ENCODE peak calls at places on chromosomes 6 and 20, in six cellular contexts. X is PC-9, I is NCI-H460, A is immature natural killer cell, S is HFFc6, F is GM23338. E is an unnamed sample.

GRCh38 chr20:57711311-57711712 is 1.5 kb upstream of the PMEPA1 start:
- DNase-seq in X (no peak), I (no peak), A (no peak), S (no peak), F (no peak), E (no peak)

GRCh38 chr6:125570546-125570945 is 178.9 kb upstream of the HEY2 start:
- DNase-seq in X (no peak), I (no peak), A (no peak), S (no peak), F (no peak), E (no peak)

GRCh38 chr6:169292340-169293124 is 38.9 kb upstream of the THBS2 start:
- DNase-seq in X (no peak), I (peak), A (no peak), S (peak), F (no peak), E (no peak)

GRCh38 chr6:29737707-29738630 is 14.7 kb downstream of the HLA-F start:
- DNase-seq in X (peak), I (peak), A (peak), S (peak), F (peak), E (peak)

GRCh38 chr6:69589626-69590025 is 207.2 kb downstream of the LMBRD1 start:
- DNase-seq in X (no peak), I (no peak), A (no peak), S (no peak), F (no peak), E (no peak)

GRCh38 chr20:3011752-3012151 is 31.7 kb upstream of the GNRH2 start:
- DNase-seq in X (no peak), I (no peak), A (no peak), S (no peak), F (no peak), E (no peak)

GRCh38 chr6:34459899-34460593 is 5.8 kb upstream of the PACSIN1 start:
- DNase-seq in X (no peak), I (peak), A (peak), S (no peak), F (peak), E (no peak)

GRCh38 chr6:28413681-28414080 is 14.1 kb upstream of the ZSCAN12 start:
- DNase-seq in X (no peak), I (no peak), A (no peak), S (no peak), F (no peak), E (no peak)

GRCh38 chr6:111717621-111718020 is 111.9 kb upstream of the TRAF3IP2 start:
- DNase-seq in X (no peak), I (no peak), A (no peak), S (no peak), F (no peak), E (no peak)

GRCh38 chr6:41059569-41059968 is 6.6 kb downstream of the APOBEC2 start:
- DNase-seq in X (no peak), I (no peak), A (no peak), S (peak), F (no peak), E (no peak)

GRCh38 chr20:49851991-49852390 is 39.4 kb downstream of the SLC9A8 start:
- DNase-seq in X (no peak), I (no peak), A (no peak), S (no peak), F (no peak), E (no peak)

GRCh38 chr20:330233-331149 is 5.1 kb downstream of the SOX12 start:
- DNase-seq in X (peak), I (peak), A (peak), S (peak), F (peak), E (no peak)

GRCh38 chr6:154111025-154111424 is 72.0 kb downstream of the OPRM1 start:
- DNase-seq in X (no peak), I (no peak), A (no peak), S (no peak), F (no peak), E (no peak)

GRCh38 chr6:23775127-23775526 is 350.9 kb upstream of the NRSN1 start:
- DNase-seq in X (no peak), I (no peak), A (no peak), S (no peak), F (no peak), E (no peak)

GRCh38 chr6:161067749-161068148 is 76.2 kb downstream of the MAP3K4 start:
- DNase-seq in X (no peak), I (no peak), A (no peak), S (no peak), F (no peak), E (no peak)

GRCh38 chr6:75203721-75204120 is 2.1 kb downstream of the COL12A1 start:
- DNase-seq in X (no peak), I (no peak), A (no peak), S (peak), F (no peak), E (no peak)

GRCh38 chr20:546353-546752 is 2.8 kb upstream of the CSNK2A1 start:
- DNase-seq in X (no peak), I (no peak), A (no peak), S (no peak), F (no peak), E (no peak)

E was measured in coronary artery.